ENCODE peak calls at places on chromosome 20, in eight cellular contexts. One of them, this sample, is unnamed.

GRCh38 chr20:22905667-22906066 is 129.4 kb upstream of the SSTR4 start:
- DNase-seq in amygdala: no peak
- DNase-seq in AG04450: no peak
- DNase-seq in B cell: no peak
- DNase-seq in T-helper 2 cell: no peak
- DNase-seq in heart left ventricle: no peak
- DNase-seq in lower leg skin: no peak
- DNase-seq in activated T-helper 1 cell treated with Interleukin-2 at 50 U/mL for 16 hours: no peak
- DNase-seq in this sample: no peak

GRCh38 chr20:43243672-43244269 is 54.1 kb upstream of the PTPRT start:
- DNase-seq in B cell: no peak
- DNase-seq in T-helper 2 cell: no peak
- DNase-seq in heart left ventricle: no peak
- DNase-seq in AG04450: no peak
- DNase-seq in amygdala: peak
- DNase-seq in lower leg skin: no peak
- DNase-seq in activated T-helper 1 cell treated with Interleukin-2 at 50 U/mL for 16 hours: no peak
- DNase-seq in this sample: no peak

GRCh38 chr20:8853805-8854338 is 215.0 kb upstream of the PLCB4 start:
- DNase-seq in T-helper 2 cell: no peak
- DNase-seq in amygdala: peak
- DNase-seq in heart left ventricle: no peak
- DNase-seq in activated T-helper 1 cell treated with Interleukin-2 at 50 U/mL for 16 hours: no peak
- DNase-seq in lower leg skin: no peak
- DNase-seq in AG04450: peak
- DNase-seq in B cell: peak
- DNase-seq in this sample: no peak

GRCh38 chr20:41969656-41970055 is 351.5 kb upstream of the CHD6 start:
- DNase-seq in heart left ventricle: no peak
- DNase-seq in B cell: no peak
- DNase-seq in lower leg skin: no peak
- DNase-seq in amygdala: peak
- DNase-seq in activated T-helper 1 cell treated with Interleukin-2 at 50 U/mL for 16 hours: no peak
- DNase-seq in AG04450: no peak
- DNase-seq in T-helper 2 cell: no peak
- DNase-seq in this sample: no peak

GRCh38 chr20:56345911-56346310 is 12.9 kb upstream of the FAM210B start:
- DNase-seq in T-helper 2 cell: no peak
- DNase-seq in heart left ventricle: no peak
- DNase-seq in amygdala: no peak
- DNase-seq in B cell: no peak
- DNase-seq in lower leg skin: no peak
- DNase-seq in AG04450: no peak
- DNase-seq in activated T-helper 1 cell treated with Interleukin-2 at 50 U/mL for 16 hours: no peak
- DNase-seq in this sample: no peak

GRCh38 chr20:16641511-16641910 is 68.3 kb upstream of the KIF16B start:
- DNase-seq in AG04450: no peak
- DNase-seq in heart left ventricle: no peak
- DNase-seq in lower leg skin: no peak
- DNase-seq in activated T-helper 1 cell treated with Interleukin-2 at 50 U/mL for 16 hours: no peak
- DNase-seq in amygdala: no peak
- DNase-seq in T-helper 2 cell: no peak
- DNase-seq in B cell: no peak
- DNase-seq in this sample: no peak

GRCh38 chr20:32116079-32116521 is 6.6 kb downstream of the TM9SF4 start:
- DNase-seq in heart left ventricle: no peak
- DNase-seq in B cell: no peak
- DNase-seq in activated T-helper 1 cell treated with Interleukin-2 at 50 U/mL for 16 hours: no peak
- DNase-seq in amygdala: no peak
- DNase-seq in AG04450: no peak
- DNase-seq in T-helper 2 cell: no peak
- DNase-seq in lower leg skin: peak
- DNase-seq in this sample: no peak

GRCh38 chr20:22698443-22698842 is 114.1 kb upstream of the FOXA2 start:
- DNase-seq in B cell: no peak
- DNase-seq in heart left ventricle: no peak
- DNase-seq in T-helper 2 cell: no peak
- DNase-seq in lower leg skin: no peak
- DNase-seq in activated T-helper 1 cell treated with Interleukin-2 at 50 U/mL for 16 hours: no peak
- DNase-seq in amygdala: no peak
- DNase-seq in AG04450: no peak
- DNase-seq in this sample: no peak

GRCh38 chr20:56628015-56628872 is 862 bp upstream of the TFAP2C start:
- DNase-seq in lower leg skin: no peak
- DNase-seq in T-helper 2 cell: no peak
- DNase-seq in amygdala: no peak
- DNase-seq in activated T-helper 1 cell treated with Interleukin-2 at 50 U/mL for 16 hours: no peak
- DNase-seq in B cell: no peak
- DNase-seq in heart left ventricle: no peak
- DNase-seq in AG04450: no peak
- DNase-seq in this sample: no peak

GRCh38 chr20:31962741-31963140 is 5.2 kb upstream of the XKR7 start:
- DNase-seq in lower leg skin: no peak
- DNase-seq in T-helper 2 cell: no peak
- DNase-seq in AG04450: no peak
- DNase-seq in heart left ventricle: no peak
- DNase-seq in activated T-helper 1 cell treated with Interleukin-2 at 50 U/mL for 16 hours: no peak
- DNase-seq in amygdala: no peak
- DNase-seq in B cell: no peak
- DNase-seq in this sample: no peak

GRCh38 chr20:24489631-24490260 is 20.3 kb downstream of the SYNDIG1 start:
- DNase-seq in heart left ventricle: no peak
- DNase-seq in AG04450: no peak
- DNase-seq in activated T-helper 1 cell treated with Interleukin-2 at 50 U/mL for 16 hours: no peak
- DNase-seq in lower leg skin: peak
- DNase-seq in amygdala: no peak
- DNase-seq in B cell: no peak
- DNase-seq in T-helper 2 cell: no peak
- DNase-seq in this sample: no peak

GRCh38 chr20:34110025-34111013 is 1.7 kb downstream of the EIF2S2 start:
- DNase-seq in activated T-helper 1 cell treated with Interleukin-2 at 50 U/mL for 16 hours: no peak
- DNase-seq in T-helper 2 cell: no peak
- DNase-seq in B cell: no peak
- DNase-seq in heart left ventricle: no peak
- DNase-seq in lower leg skin: no peak
- DNase-seq in amygdala: no peak
- DNase-seq in AG04450: no peak
- DNase-seq in this sample: no peak

GRCh38 chr20:49899551-49900383 is 15.6 kb downstream of the SPATA2 start:
- DNase-seq in T-helper 2 cell: no peak
- DNase-seq in B cell: no peak
- DNase-seq in heart left ventricle: peak
- DNase-seq in amygdala: no peak
- DNase-seq in activated T-helper 1 cell treated with Interleukin-2 at 50 U/mL for 16 hours: no peak
- DNase-seq in AG04450: no peak
- DNase-seq in lower leg skin: no peak
- DNase-seq in this sample: no peak

GRCh38 chr20:17369506-17369905 is 142.7 kb downstream of the PCSK2 start:
- DNase-seq in activated T-helper 1 cell treated with Interleukin-2 at 50 U/mL for 16 hours: no peak
- DNase-seq in B cell: no peak
- DNase-seq in T-helper 2 cell: no peak
- DNase-seq in AG04450: no peak
- DNase-seq in lower leg skin: no peak
- DNase-seq in heart left ventricle: no peak
- DNase-seq in amygdala: no peak
- DNase-seq in this sample: no peak

This sample was measured in breast epithelium.